ENCODE peak calls at places on chromosome 4, in five cellular contexts. A, G, D, E and P are unnamed samples.

GRCh38 chr4:89134775-89135319 is 23.5 kb downstream of the TIGD2 start:
- DNase-seq in E (peak), D (peak), G (no peak), A (peak), P (no peak)

GRCh38 chr4:81905966-81906365 is 434.3 kb upstream of the RASGEF1B start:
- DNase-seq in D (no peak), G (peak), A (no peak), E (no peak), P (peak)

GRCh38 chr4:54661686-54662085 is 3.9 kb downstream of the KIT start:
- DNase-seq in A (peak), D (peak), G (no peak), E (peak), P (no peak)

GRCh38 chr4:2254665-2255500 is 7.0 kb downstream of the MXD4 start:
- DNase-seq in D (no peak), G (no peak), E (no peak), A (no peak), P (no peak)

GRCh38 chr4:19227701-19228100 is 1024.0 kb upstream of the SLIT2 start:
- DNase-seq in E (no peak), D (no peak), A (no peak), G (no peak), P (no peak)

GRCh38 chr4:88964450-88964849 is 92.5 kb downstream of the FAM13A start:
- DNase-seq in D (peak), G (no peak), E (peak), A (peak), P (no peak)

GRCh38 chr4:173167793-173168395 is 717 bp upstream of the GALNT7 start:
- DNase-seq in A (peak), D (no peak), G (no peak), E (peak), P (peak)

GRCh38 chr4:95601342-95601741 is 52.6 kb upstream of the UNC5C start:
- DNase-seq in D (no peak), A (no peak), G (no peak), E (no peak), P (no peak)

GRCh38 chr4:40940317-40940720 is 190.6 kb downstream of the NSUN7 start:
- DNase-seq in G (no peak), E (no peak), A (peak), D (no peak), P (no peak)

GRCh38 chr4:986949-987688 is at the start of gene IDUA:
- DNase-seq in D (peak), G (no peak), E (peak), A (peak), P (no peak)

GRCh38 chr4:74098628-74098995 is 383 bp downstream of the CXCL2 start:
- DNase-seq in D (no peak), A (peak), E (no peak), G (no peak), P (no peak)

GRCh38 chr4:183806341-183806740 is 98.8 kb upstream of the STOX2 start:
- DNase-seq in D (no peak), E (no peak), A (no peak), G (no peak), P (no peak)

GRCh38 chr4:129113438-129113837 is 17.5 kb downstream of the C4orf33 start:
- DNase-seq in E (no peak), G (no peak), A (no peak), D (no peak), P (no peak)

GRCh38 chr4:5640096-5640495 is 68.3 kb downstream of the EVC2 start:
- DNase-seq in A (no peak), E (no peak), G (no peak), D (no peak), P (no peak)

GRCh38 chr4:62560858-62561257 is 1360.7 kb downstream of the ADGRL3 start:
- DNase-seq in G (no peak), A (no peak), D (no peak), E (no peak), P (no peak)

GRCh38 chr4:2067446-2068197 is 8.5 kb downstream of the NAT8L start:
- DNase-seq in D (no peak), E (no peak), G (no peak), A (no peak), P (no peak)

GRCh38 chr4:80322716-80323115 is 12.8 kb upstream of the CFAP299 start:
- DNase-seq in D (peak), E (peak), A (peak), G (no peak), P (peak)

GRCh38 chr4:179867300-179867878 is 2375.8 kb upstream of the TENM3 start:
- DNase-seq in D (peak), A (peak), G (peak), E (peak), P (peak)

GRCh38 chr4:127214001-127214400 is 418.8 kb upstream of the INTU start:
- DNase-seq in A (peak), D (no peak), G (no peak), E (peak), P (no peak)

GRCh38 chr4:128573781-128574508 is 235.6 kb upstream of the JADE1 start:
- DNase-seq in E (peak), D (no peak), A (no peak), G (no peak), P (no peak)

GRCh38 chr4:152807294-152807829 is 27.6 kb downstream of the ARFIP1 start:
- DNase-seq in E (peak), D (peak), G (peak), A (peak), P (peak)

GRCh38 chr4:185112104-185112503 is 31.0 kb upstream of the SLC25A4 start:
- DNase-seq in G (no peak), A (peak), D (peak), E (peak), P (peak)

GRCh38 chr4:41174444-41174843 is 39.9 kb downstream of the APBB2 start:
- DNase-seq in G (no peak), D (peak), A (peak), E (no peak), P (no peak)

GRCh38 chr4:38805530-38806145 is 1.0 kb upstream of the TLR1 start:
- DNase-seq in E (no peak), D (no peak), G (peak), A (no peak), P (peak)

GRCh38 chr4:2009651-2010233 is 968 bp upstream of the NELFA start:
- DNase-seq in D (peak), E (peak), A (peak), G (no peak), P (peak)

GRCh38 chr4:173538148-173538902 is 8.3 kb upstream of the HAND2 start:
- DNase-seq in E (no peak), D (no peak), A (no peak), G (no peak), P (peak)

GRCh38 chr4:16603178-16603577 is 295.3 kb downstream of the LDB2 start:
- DNase-seq in G (no peak), E (no peak), A (no peak), D (no peak), P (no peak)
- H3K9ac ChIP-seq in G (no peak), E (no peak), A (no peak), D (no peak), P (no peak)

DNA sequence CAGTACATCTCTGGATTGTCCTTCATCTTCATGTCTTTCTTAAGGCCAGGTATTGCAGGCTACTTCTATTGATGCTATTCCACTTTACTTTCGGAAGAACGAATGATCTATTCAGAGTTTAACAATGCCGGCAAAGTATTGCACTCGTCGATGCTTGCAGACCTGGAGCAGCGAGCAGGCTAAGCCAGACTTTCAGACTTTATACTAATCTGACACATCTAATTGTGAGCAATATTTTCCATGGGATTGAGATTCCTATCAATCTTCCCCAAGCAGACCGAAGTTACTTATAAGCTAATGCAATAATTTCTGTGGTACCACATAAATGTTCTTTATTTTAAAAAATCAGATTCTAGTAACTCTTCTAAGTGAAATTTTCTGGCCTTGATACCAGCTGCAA is 1.6 kb downstream of the EMCN start:
- DNase-seq in E (no peak), A (no peak), D (no peak), G (no peak), P (no peak)
- TF ChIP-seq CTCF in E (no peak), A (no peak), D (no peak), G (no peak), P (no peak)

GRCh38 chr4:146661368-146661767 is 22.7 kb downstream of the POU4F2 start:
- DNase-seq in G (no peak), D (no peak), A (no peak), E (no peak), P (no peak)
- H3K9ac ChIP-seq in G (no peak), D (no peak), A (no peak), E (no peak), P (no peak)

DNA sequence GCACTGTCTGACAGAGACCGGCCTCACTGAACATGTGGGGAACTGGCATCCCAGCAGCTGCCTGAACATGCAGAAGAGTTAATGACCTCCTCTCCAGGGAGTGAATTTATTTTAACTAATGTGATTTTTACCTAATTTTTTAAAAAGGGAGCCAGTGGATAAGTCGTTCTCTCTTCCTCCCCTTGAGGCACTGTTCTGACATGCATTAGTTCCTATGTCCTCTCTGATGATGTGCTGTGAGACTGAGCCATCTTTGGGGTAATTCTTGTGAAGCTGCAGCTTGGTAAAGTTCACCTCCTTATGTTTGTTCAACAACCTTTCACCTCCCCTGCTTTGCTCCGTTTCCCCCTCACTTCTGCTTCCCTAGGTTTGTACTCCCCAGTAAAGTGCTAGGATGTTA is 139.7 kb downstream of the COL25A1 start:
- DNase-seq in D (no peak), G (no peak), A (no peak), E (no peak), P (no peak)
- TF ChIP-seq CTCF in D (no peak), G (no peak), A (no peak), E (no peak), P (no peak)

GRCh38 chr4:7905461-7905915 is 34.2 kb downstream of the AFAP1 start:
- DNase-seq in D (no peak), E (peak), A (peak), G (no peak), P (no peak)
- H3K9ac ChIP-seq in D (no peak), E (peak), A (no peak), G (no peak), P (no peak)

DNA sequence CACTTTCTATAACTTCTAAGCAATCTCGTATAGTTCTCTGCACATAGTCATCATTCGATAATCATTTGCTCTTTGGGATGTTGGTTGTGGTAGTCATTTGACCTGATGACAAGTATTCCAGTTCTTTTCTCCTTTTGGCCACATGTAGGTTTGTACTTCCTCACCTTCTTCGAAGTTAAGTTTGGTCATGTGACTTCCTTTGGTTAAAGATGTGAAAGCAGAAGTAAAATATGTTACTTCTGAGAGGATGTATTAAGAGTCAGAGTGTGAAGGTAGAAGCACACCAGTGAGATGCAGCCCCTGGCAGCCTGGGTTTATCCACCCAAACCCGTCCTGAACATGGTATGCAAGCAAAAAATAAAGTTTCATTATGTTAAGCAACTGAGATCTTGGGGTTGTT is 48.9 kb upstream of the ZNF518B start:
- DNase-seq in E (no peak), A (no peak), D (no peak), G (no peak), P (no peak)
- TF ChIP-seq CTCF in E (no peak), A (no peak), D (no peak), G (no peak), P (no peak)